ENCODE peak calls at places on chromosomes 1 and 21, in six cellular contexts. Z, O, I, M, T and E are unnamed samples.

GRCh38 chr1:156571261-156571958 is 955 bp downstream of the IQGAP3 start:
- DNase-seq in O (no peak), M (peak), T (no peak), Z (peak), I (peak), E (peak)

GRCh38 chr1:182598296-182598695 is 5.9 kb downstream of the RGS16 start:
- DNase-seq in Z (no peak), I (no peak), M (no peak), O (no peak), T (no peak), E (no peak)

GRCh38 chr1:31705080-31705866 is 1.5 kb upstream of the COL16A1 start:
- DNase-seq in I (peak), Z (no peak), T (peak), M (peak), O (peak), E (peak)

GRCh38 chr1:52904590-52905375 is 16.8 kb downstream of the ECHDC2 start:
- DNase-seq in I (no peak), Z (peak), M (peak), T (no peak), O (no peak), E (peak)

GRCh38 chr21:32521736-32522360 is 63.5 kb downstream of the TCP10L start:
- DNase-seq in I (no peak), T (no peak), Z (no peak), M (no peak), O (no peak), E (no peak)

GRCh38 chr1:228978486-228979324 is 243.4 kb downstream of the RHOU start:
- DNase-seq in T (no peak), O (no peak), M (peak), I (no peak), Z (no peak), E (no peak)

GRCh38 chr1:151612506-151613274 is 840 bp downstream of the SNX27 start:
- DNase-seq in T (peak), M (peak), Z (peak), O (peak), I (no peak), E (no peak)

GRCh38 chr1:8464377-8464776 is 146.5 kb downstream of the SLC45A1 start:
- DNase-seq in O (no peak), I (no peak), T (no peak), Z (no peak), M (no peak), E (no peak)

GRCh38 chr1:11961230-11961629 is 19.0 kb upstream of the MFN2 start:
- DNase-seq in O (no peak), I (peak), Z (no peak), M (peak), T (no peak), E (no peak)

GRCh38 chr1:234656981-234657651 is 47.1 kb upstream of the IRF2BP2 start:
- DNase-seq in Z (peak), I (peak), M (peak), O (no peak), T (no peak), E (peak)